ENCODE peak calls at places on chromosomes 1 and 21, in four cellular contexts. One of them, this sample, is unnamed.

GRCh38 chr1:41160498-41161110 is 81.5 kb downstream of the SCMH1 start:
- DNase-seq in A549: no peak
- DNase-seq in H1: no peak
- DNase-seq in HepG2: no peak
- DNase-seq in this sample: no peak

GRCh38 chr1:65195495-65196417 is 47.8 kb downstream of the AK4 start:
- DNase-seq in H1: no peak
- DNase-seq in HepG2: no peak
- DNase-seq in A549: no peak
- DNase-seq in this sample: peak

GRCh38 chr1:26526287-26526686 is 3.3 kb upstream of the RPS6KA1 start:
- DNase-seq in A549: no peak
- DNase-seq in H1: no peak
- DNase-seq in HepG2: no peak
- DNase-seq in this sample: no peak

GRCh38 chr1:5640845-5641244 is 351.4 kb downstream of the NPHP4 start:
- DNase-seq in HepG2: no peak
- DNase-seq in A549: no peak
- DNase-seq in H1: peak
- DNase-seq in this sample: no peak

GRCh38 chr1:93489756-93490155 is 41.8 kb downstream of the FNBP1L start:
- DNase-seq in A549: no peak
- DNase-seq in H1: no peak
- DNase-seq in HepG2: no peak
- DNase-seq in this sample: peak

GRCh38 chr21:42513985-42514882 is 582 bp downstream of the SLC37A1 start:
- DNase-seq in H1: peak
- DNase-seq in A549: peak
- DNase-seq in HepG2: no peak
- DNase-seq in this sample: no peak

GRCh38 chr1:210653771-210654170 is 325.1 kb downstream of the HHAT start:
- DNase-seq in HepG2: no peak
- DNase-seq in A549: no peak
- DNase-seq in H1: no peak
- DNase-seq in this sample: peak

GRCh38 chr21:35206141-35207125 is 157.3 kb upstream of the RUNX1 start:
- DNase-seq in A549: no peak
- DNase-seq in HepG2: no peak
- DNase-seq in H1: no peak
- DNase-seq in this sample: peak

GRCh38 chr1:149848340-149848771 is 51.0 kb upstream of the BOLA1 start:
- DNase-seq in HepG2: peak
- DNase-seq in A549: no peak
- DNase-seq in H1: no peak
- DNase-seq in this sample: no peak

GRCh38 chr1:247452447-247453039 is 5.4 kb downstream of the OR2B11 start:
- DNase-seq in HepG2: no peak
- DNase-seq in A549: no peak
- DNase-seq in H1: no peak
- DNase-seq in this sample: no peak
- TF ChIP-seq CEBPB in HepG2: no peak
- TF ChIP-seq CEBPB in A549: no peak
- TF ChIP-seq CEBPB in H1: no peak
- TF ChIP-seq CEBPB in this sample: no peak

GRCh38 chr21:38439336-38439900 is 58.9 kb downstream of the ERG start:
- DNase-seq in H1: no peak
- DNase-seq in HepG2: no peak
- DNase-seq in A549: no peak
- DNase-seq in this sample: no peak

GRCh38 chr21:38439957-38440356 is 58.3 kb downstream of the ERG start:
- DNase-seq in H1: no peak
- DNase-seq in HepG2: no peak
- DNase-seq in A549: no peak
- DNase-seq in this sample: no peak

GRCh38 chr21:38441153-38441552 is 57.1 kb downstream of the ERG start:
- DNase-seq in H1: no peak
- DNase-seq in HepG2: no peak
- DNase-seq in A549: no peak
- DNase-seq in this sample: no peak

GRCh38 chr21:38440746-38441145 is 57.5 kb downstream of the ERG start:
- DNase-seq in H1: no peak
- DNase-seq in A549: peak
- DNase-seq in HepG2: peak
- DNase-seq in this sample: peak

GRCh38 chr21:38438476-38438893 is 59.8 kb downstream of the ERG start:
- DNase-seq in H1: no peak
- DNase-seq in A549: no peak
- DNase-seq in HepG2: no peak
- DNase-seq in this sample: peak
- TF ChIP-seq USF2 in H1: no peak
- TF ChIP-seq USF2 in A549: no peak
- TF ChIP-seq USF2 in HepG2: no peak
- TF ChIP-seq USF2 in this sample: no peak

GRCh38 chr1:76110662-76111061 is 36.1 kb downstream of the ST6GALNAC3 start:
- DNase-seq in HepG2: no peak
- DNase-seq in A549: no peak
- DNase-seq in H1: no peak
- DNase-seq in this sample: peak
- TF ChIP-seq CEBPB in HepG2: no peak
- TF ChIP-seq CEBPB in A549: peak
- TF ChIP-seq CEBPB in H1: no peak
- TF ChIP-seq CEBPB in this sample: no peak

GRCh38 chr1:108815566-108815965 is 41.3 kb downstream of the AKNAD1 start:
- DNase-seq in A549: no peak
- DNase-seq in HepG2: no peak
- DNase-seq in H1: no peak
- DNase-seq in this sample: no peak
- TF ChIP-seq USF2 in A549: no peak
- TF ChIP-seq USF2 in HepG2: no peak
- TF ChIP-seq USF2 in H1: no peak
- TF ChIP-seq USF2 in this sample: no peak

GRCh38 chr1:234600418-234601216 is 9.4 kb downstream of the IRF2BP2 start:
- DNase-seq in A549: no peak
- DNase-seq in HepG2: peak
- DNase-seq in H1: no peak
- DNase-seq in this sample: no peak

GRCh38 chr1:234604393-234604725 is 5.6 kb downstream of the IRF2BP2 start:
- DNase-seq in H1: no peak
- DNase-seq in HepG2: no peak
- DNase-seq in A549: no peak
- DNase-seq in this sample: no peak

GRCh38 chr1:234603221-234604204 is 6.5 kb downstream of the IRF2BP2 start:
- DNase-seq in H1: no peak
- DNase-seq in HepG2: peak
- DNase-seq in A549: no peak
- DNase-seq in this sample: peak

GRCh38 chr1:234601217-234602017 is 8.6 kb downstream of the IRF2BP2 start:
- DNase-seq in HepG2: peak
- DNase-seq in A549: no peak
- DNase-seq in H1: no peak
- DNase-seq in this sample: peak

GRCh38 chr1:234602334-234603220 is 7.4 kb downstream of the IRF2BP2 start:
- DNase-seq in H1: no peak
- DNase-seq in A549: peak
- DNase-seq in HepG2: peak
- DNase-seq in this sample: peak
- TF ChIP-seq CEBPB in H1: no peak
- TF ChIP-seq CEBPB in A549: no peak
- TF ChIP-seq CEBPB in HepG2: no peak
- TF ChIP-seq CEBPB in this sample: no peak

GRCh38 chr1:209648366-209648765 is 3.9 kb downstream of the LAMB3 start:
- DNase-seq in A549: no peak
- DNase-seq in HepG2: no peak
- DNase-seq in H1: no peak
- DNase-seq in this sample: no peak

GRCh38 chr1:209650454-209650853 is 1.8 kb downstream of the LAMB3 start:
- DNase-seq in HepG2: no peak
- DNase-seq in H1: no peak
- DNase-seq in A549: no peak
- DNase-seq in this sample: no peak

GRCh38 chr1:209651148-209651547 is 1.1 kb downstream of the LAMB3 start:
- DNase-seq in HepG2: no peak
- DNase-seq in H1: no peak
- DNase-seq in A549: peak
- DNase-seq in this sample: peak

GRCh38 chr1:209647212-209647611 is 5.0 kb downstream of the LAMB3 start:
- DNase-seq in H1: no peak
- DNase-seq in A549: no peak
- DNase-seq in HepG2: no peak
- DNase-seq in this sample: no peak

GRCh38 chr1:209648931-209649776 is 3.1 kb downstream of the LAMB3 start:
- DNase-seq in HepG2: peak
- DNase-seq in H1: no peak
- DNase-seq in A549: peak
- DNase-seq in this sample: peak
- TF ChIP-seq USF2 in HepG2: no peak
- TF ChIP-seq USF2 in H1: no peak
- TF ChIP-seq USF2 in A549: no peak
- TF ChIP-seq USF2 in this sample: no peak